ENCODE peak calls at places on chromosomes 7 and 10, in five cellular contexts. M, T, R, W and S are unnamed samples. For H3K36me3, the result is how much of the 10 kb centered on the place peaks cover.

GRCh38 chr10:103765981-103766380 is 89.4 kb downstream of the SH3PXD2A start:
- DNase-seq in R (peak), M (no peak), T (peak), W (no peak), S (peak)

GRCh38 chr7:25083201-25083600 is 41.9 kb downstream of the CYCS start:
- DNase-seq in R (no peak), W (no peak), T (peak), M (no peak), S (no peak)

GRCh38 chr7:141558544-141559183 is 7.5 kb downstream of the AGK start:
- DNase-seq in W (no peak), T (peak), R (no peak), M (no peak), S (no peak)

GRCh38 chr10:49616421-49617230 is 2.8 kb downstream of the CHAT start:
- DNase-seq in M (no peak), R (peak), T (no peak), W (no peak), S (peak)

GRCh38 chr10:47243791-47244190 is 56.2 kb upstream of the GDF10 start:
- DNase-seq in T (no peak), R (no peak), M (no peak), W (no peak), S (peak)

GRCh38 chr7:140031364-140031763 is 31.4 kb downstream of the PARP12 start:
- DNase-seq in T (no peak), M (no peak), R (no peak), W (no peak), S (no peak)

GRCh38 chr10:125137601-125138438 is 22.5 kb downstream of the CTBP2 start:
- DNase-seq in R (peak), T (no peak), W (peak), M (peak), S (peak)

GRCh38 chr10:49431426-49431825 is 35.5 kb upstream of the DRGX start:
- DNase-seq in T (no peak), R (no peak), M (no peak), W (no peak), S (no peak)

GRCh38 chr10:5711637-5712036 is 27.0 kb downstream of the TASOR2 start:
- DNase-seq in R (no peak), T (no peak), M (no peak), W (no peak), S (no peak)
- H3K36me3 ChIP-seq in R (under half), T (under half), M (under half), W (under half), S (under half)

GRCh38 chr10:97771055-97771811 is 566 bp downstream of the SFRP5 start:
- DNase-seq in M (no peak), T (peak), R (no peak), W (no peak), S (no peak)
- H3K4me3 ChIP-seq in M (no peak), T (no peak), R (peak), W (peak), S (no peak)

GRCh38 chr10:128576916-128577670 is 450.9 kb upstream of the MKI67 start:
- DNase-seq in W (no peak), R (no peak), T (no peak), M (no peak), S (no peak)
- H3K36me3 ChIP-seq in W (under half), R (under half), T (under half), M (under half), S (under half)

GRCh38 chr7:6621195-6622128 is 6.1 kb downstream of the ZNF853 start:
- DNase-seq in W (no peak), M (no peak), T (no peak), R (no peak), S (no peak)
- H3K4me3 ChIP-seq in W (no peak), M (no peak), T (no peak), R (no peak), S (no peak)

GRCh38 chr10:24442234-24442633 is 233.3 kb downstream of the KIAA1217 start:
- DNase-seq in W (no peak), M (no peak), T (no peak), R (no peak), S (no peak)

GRCh38 chr10:24448351-24449009 is 239.5 kb downstream of the KIAA1217 start:
- DNase-seq in R (no peak), W (no peak), T (peak), M (no peak), S (no peak)

GRCh38 chr10:24446739-24447138 is 237.8 kb downstream of the KIAA1217 start:
- DNase-seq in W (no peak), M (no peak), R (no peak), T (peak), S (no peak)

GRCh38 chr10:24440817-24441790 is 232.2 kb downstream of the KIAA1217 start:
- DNase-seq in M (no peak), T (peak), W (no peak), R (no peak), S (no peak)

DNA sequence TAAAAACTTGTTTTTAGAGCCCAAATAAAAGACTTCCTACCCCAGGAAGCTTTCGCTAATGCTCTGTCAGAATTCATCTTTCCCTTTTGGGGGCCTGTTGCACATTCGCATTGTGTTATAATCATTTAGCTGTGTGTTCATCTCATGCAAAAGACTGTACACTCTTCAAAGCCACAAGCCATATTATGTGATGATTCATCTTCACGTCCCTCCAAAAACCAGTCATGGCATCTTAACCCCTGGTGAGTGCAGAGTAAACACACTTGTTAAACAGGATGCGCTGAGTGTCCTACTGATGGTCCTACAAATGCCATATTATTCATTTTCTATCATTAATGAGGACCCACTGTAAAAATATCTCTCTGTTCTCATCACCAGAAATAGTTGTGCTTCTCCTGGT is 235.4 kb downstream of the KIAA1217 start:
- DNase-seq in W (no peak), T (peak), R (no peak), M (no peak), S (no peak)
- H3K36me3 ChIP-seq in W (under half), T (under half), R (under half), M (under half), S (under half)

GRCh38 chr10:116767235-116767634 is 24.9 kb upstream of the HSPA12A start:
- DNase-seq in R (peak), M (peak), W (no peak), T (peak), S (no peak)
- H3K4me3 ChIP-seq in R (no peak), M (no peak), W (no peak), T (no peak), S (no peak)

DNA sequence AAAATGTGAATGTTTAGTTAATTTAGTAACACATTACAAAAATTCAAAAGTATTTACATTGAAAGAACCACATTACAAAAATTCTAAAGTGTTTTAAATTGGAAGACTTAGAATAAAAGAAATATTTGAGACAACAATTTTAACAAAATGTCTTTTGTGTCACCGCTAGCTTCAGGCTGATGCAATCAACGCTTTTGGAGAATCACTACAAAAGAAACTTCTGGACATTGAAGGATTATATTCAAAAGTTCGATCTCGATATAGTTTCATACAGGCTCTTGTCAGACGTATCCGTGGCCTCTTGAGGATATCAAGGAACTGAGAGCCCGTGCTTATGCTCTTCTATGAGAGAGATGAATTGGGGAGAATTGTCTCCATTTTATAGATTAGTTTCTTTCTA is 14.1 kb upstream of the STMP1 start:
- DNase-seq in M (no peak), W (no peak), T (no peak), R (no peak), S (no peak)
- H3K36me3 ChIP-seq in M (under half), W (half or more), T (under half), R (under half), S (under half)

GRCh38 chr7:57868771-57869483 is 418.9 kb downstream of the ZNF716 start:
- DNase-seq in R (no peak), W (no peak), T (no peak), M (no peak), S (no peak)
- H3K4me3 ChIP-seq in R (peak), W (peak), T (peak), M (peak), S (no peak)